ENCODE peak calls at places on chromosomes 6 and 20, in five cellular contexts. Q is H9, K is mesendoderm, C is GM23248, D is endothelial cell of umbilical vein. L is an unnamed sample. For H3K4me1 and H3K79me2, the result is how much of the 10 kb centered on the place peaks cover.

GRCh38 chr6:168366473-168366872 is 46.9 kb upstream of the DACT2 start:
- DNase-seq in C (no peak), D (no peak), Q (no peak), K (no peak), L (no peak)

GRCh38 chr6:33427585-33428218 is 7.8 kb downstream of the SYNGAP1 start:
- DNase-seq in C (peak), D (peak), K (peak), Q (peak), L (peak)

GRCh38 chr6:85015396-85015990 is 251.1 kb upstream of the TBX18 start:
- DNase-seq in K (peak), C (peak), Q (peak), D (peak), L (peak)

GRCh38 chr6:39426057-39426592 is 103.6 kb upstream of the KCNK16 start:
- DNase-seq in C (peak), K (peak), D (peak), Q (no peak), L (peak)

GRCh38 chr6:13397359-13398080 is 69.2 kb upstream of the TBC1D7 start:
- DNase-seq in C (no peak), K (no peak), Q (no peak), D (no peak), L (no peak)

GRCh38 chr6:158737710-158738615 is 81.2 kb downstream of the EZR start:
- DNase-seq in Q (no peak), K (no peak), D (no peak), C (peak), L (no peak)

GRCh38 chr20:21496452-21496851 is 17.4 kb downstream of the NKX2-2 start:
- DNase-seq in C (no peak), D (peak), K (peak), Q (no peak), L (no peak)

GRCh38 chr6:109927052-109927451 is 51.1 kb upstream of the GPR6 start:
- DNase-seq in D (no peak), Q (no peak), K (no peak), C (no peak), L (no peak)

GRCh38 chr6:7173843-7174503 is 66.2 kb downstream of the RREB1 start:
- DNase-seq in C (no peak), K (peak), D (no peak), Q (peak), L (no peak)

GRCh38 chr20:41391587-41392001 is 25.0 kb upstream of the EMILIN3 start:
- DNase-seq in C (no peak), D (no peak), K (peak), Q (no peak), L (no peak)

GRCh38 chr6:160005861-160006540 is 37.1 kb downstream of the IGF2R start:
- DNase-seq in K (no peak), Q (no peak), C (peak), D (peak), L (no peak)

GRCh38 chr6:117167520-117168271 is 97.7 kb upstream of the VGLL2 start:
- DNase-seq in D (no peak), K (peak), Q (peak), C (peak), L (no peak)

GRCh38 chr6:140956567-140957306 is 1176.0 kb upstream of the GJE1 start:
- DNase-seq in D (no peak), Q (no peak), C (peak), K (no peak), L (no peak)

GRCh38 chr6:13846841-13847240 is 32.5 kb upstream of the MCUR1 start:
- DNase-seq in K (peak), Q (peak), C (no peak), D (no peak), L (no peak)

GRCh38 chr6:129667621-129668020 is 42.4 kb downstream of the ARHGAP18 start:
- DNase-seq in K (no peak), Q (no peak), C (peak), D (peak), L (no peak)

GRCh38 chr6:16181429-16182359 is 52.8 kb downstream of the MYLIP start:
- DNase-seq in Q (no peak), K (no peak), D (no peak), C (no peak), L (no peak)

GRCh38 chr6:8080338-8081151 is 16.4 kb upstream of the BLOC1S5 start:
- DNase-seq in D (peak), Q (no peak), K (no peak), C (peak), L (no peak)

GRCh38 chr6:93962566-93962965 is 543.2 kb upstream of the EPHA7 start:
- DNase-seq in C (no peak), Q (no peak), K (peak), D (no peak), L (no peak)

DNA sequence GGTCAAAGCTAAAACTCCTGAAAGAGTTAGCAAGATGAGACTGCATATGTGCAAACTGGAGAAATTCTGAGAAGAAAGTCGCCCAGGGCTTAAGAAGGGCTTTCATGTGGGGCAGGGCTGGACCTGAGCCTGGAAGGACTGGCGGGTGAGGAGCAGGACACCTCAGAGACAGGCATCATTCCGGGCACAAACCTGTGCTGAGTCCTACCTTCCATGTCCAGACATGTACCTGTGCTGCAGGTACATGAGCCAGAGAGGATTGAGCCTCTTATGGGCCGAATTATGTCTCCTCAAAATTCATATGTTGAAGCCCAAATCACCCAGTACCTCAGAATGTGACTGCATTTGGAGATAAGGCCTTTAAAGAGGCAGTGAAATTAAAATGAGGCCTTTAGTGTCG is 171.0 kb downstream of the QRSL1 start:
- DNase-seq in K (no peak), D (no peak), Q (no peak), C (no peak), L (no peak)
- H3K4me2 ChIP-seq in K (no peak), D (no peak), Q (no peak), C (no peak), L (no peak)

DNA sequence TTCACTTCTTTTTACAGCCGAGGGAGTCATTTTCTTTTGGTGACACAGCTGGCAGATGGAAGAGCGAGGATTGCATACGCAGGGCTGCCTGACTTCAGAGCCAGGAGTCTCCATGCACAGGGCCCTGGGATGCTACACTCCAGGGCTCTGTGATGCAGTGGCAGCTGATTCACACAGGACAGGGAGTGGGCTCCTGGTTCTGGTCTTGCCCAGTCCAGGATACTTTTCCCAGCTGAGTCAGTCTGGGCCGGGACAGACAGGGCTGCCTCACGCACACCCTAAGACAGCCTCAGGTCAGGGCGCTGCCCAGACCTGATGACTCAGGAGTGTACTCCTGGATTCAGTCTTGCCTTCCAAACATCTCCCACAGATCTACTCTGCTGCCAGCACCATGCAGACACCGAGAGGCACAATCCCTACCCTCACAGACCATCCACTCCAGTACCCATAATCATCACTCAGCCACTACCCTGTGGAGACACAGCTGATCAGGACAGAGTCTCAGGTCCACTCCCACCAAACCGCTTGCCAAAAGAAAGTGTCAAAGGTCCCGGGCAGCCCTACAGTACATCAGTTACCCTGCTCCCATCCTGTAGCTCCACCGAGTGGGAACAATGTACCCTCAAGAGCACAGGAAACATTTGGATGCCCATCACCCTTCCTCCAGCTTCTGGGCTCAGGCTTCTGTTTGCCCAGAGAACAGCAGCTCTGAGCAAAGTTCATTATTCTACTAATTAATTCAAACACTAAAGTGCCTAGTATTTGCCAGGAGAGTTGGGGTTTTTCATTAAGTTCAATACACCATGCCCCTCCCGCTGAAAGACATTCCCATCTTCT is 11.5 kb downstream of the SDC4 start:
- DNase-seq in D (no peak), Q (no peak), K (no peak), C (peak), L (peak)
- H3K4me1 ChIP-seq in D (under half), Q (under half), K (under half), C (half or more), L (half or more)

GRCh38 chr20:43458422-43458924 is 777 bp downstream of the SRSF6 start:
- DNase-seq in C (no peak), D (peak), Q (peak), K (peak), L (no peak)
- H3K79me2 ChIP-seq in C (half or more), D (under half), Q (under half), K (under half), L (half or more)

GRCh38 chr6:29399525-29399924 is 4.1 kb downstream of the OR12D2 start:
- DNase-seq in D (no peak), Q (no peak), C (no peak), K (no peak), L (no peak)

GRCh38 chr6:29395331-29395730 is at the start of gene OR12D2:
- DNase-seq in K (no peak), C (no peak), Q (no peak), D (no peak), L (no peak)
- H3K4me2 ChIP-seq in K (no peak), C (no peak), Q (no peak), D (no peak), L (no peak)

GRCh38 chr20:17634666-17635319 is 47.2 kb downstream of the RRBP1 start:
- DNase-seq in D (no peak), C (no peak), K (no peak), Q (no peak), L (no peak)
- H3K4me1 ChIP-seq in D (under half), C (under half), K (under half), Q (under half), L (under half)

GRCh38 chr6:108653864-108654402 is 93.2 kb downstream of the FOXO3 start:
- DNase-seq in K (no peak), D (peak), Q (no peak), C (peak), L (no peak)
- H3K79me2 ChIP-seq in K (under half), D (under half), Q (under half), C (half or more), L (half or more)

GRCh38 chr20:44003609-44004008 is 89.0 kb downstream of the TOX2 start:
- DNase-seq in C (no peak), Q (no peak), K (no peak), D (no peak), L (no peak)
- H3K4me2 ChIP-seq in C (no peak), Q (no peak), K (no peak), D (no peak), L (no peak)

GRCh38 chr6:35388772-35389352 is 46.5 kb downstream of the PPARD start:
- DNase-seq in K (no peak), C (no peak), D (no peak), Q (no peak), L (no peak)

GRCh38 chr6:35391240-35391968 is 49.0 kb downstream of the PPARD start:
- DNase-seq in Q (no peak), D (peak), K (no peak), C (peak), L (peak)

GRCh38 chr6:35392111-35392702 is 49.8 kb downstream of the PPARD start:
- DNase-seq in Q (no peak), C (no peak), K (no peak), D (no peak), L (no peak)

GRCh38 chr6:35396991-35397390 is 54.6 kb downstream of the PPARD start:
- DNase-seq in C (peak), Q (no peak), D (no peak), K (no peak), L (no peak)

DNA sequence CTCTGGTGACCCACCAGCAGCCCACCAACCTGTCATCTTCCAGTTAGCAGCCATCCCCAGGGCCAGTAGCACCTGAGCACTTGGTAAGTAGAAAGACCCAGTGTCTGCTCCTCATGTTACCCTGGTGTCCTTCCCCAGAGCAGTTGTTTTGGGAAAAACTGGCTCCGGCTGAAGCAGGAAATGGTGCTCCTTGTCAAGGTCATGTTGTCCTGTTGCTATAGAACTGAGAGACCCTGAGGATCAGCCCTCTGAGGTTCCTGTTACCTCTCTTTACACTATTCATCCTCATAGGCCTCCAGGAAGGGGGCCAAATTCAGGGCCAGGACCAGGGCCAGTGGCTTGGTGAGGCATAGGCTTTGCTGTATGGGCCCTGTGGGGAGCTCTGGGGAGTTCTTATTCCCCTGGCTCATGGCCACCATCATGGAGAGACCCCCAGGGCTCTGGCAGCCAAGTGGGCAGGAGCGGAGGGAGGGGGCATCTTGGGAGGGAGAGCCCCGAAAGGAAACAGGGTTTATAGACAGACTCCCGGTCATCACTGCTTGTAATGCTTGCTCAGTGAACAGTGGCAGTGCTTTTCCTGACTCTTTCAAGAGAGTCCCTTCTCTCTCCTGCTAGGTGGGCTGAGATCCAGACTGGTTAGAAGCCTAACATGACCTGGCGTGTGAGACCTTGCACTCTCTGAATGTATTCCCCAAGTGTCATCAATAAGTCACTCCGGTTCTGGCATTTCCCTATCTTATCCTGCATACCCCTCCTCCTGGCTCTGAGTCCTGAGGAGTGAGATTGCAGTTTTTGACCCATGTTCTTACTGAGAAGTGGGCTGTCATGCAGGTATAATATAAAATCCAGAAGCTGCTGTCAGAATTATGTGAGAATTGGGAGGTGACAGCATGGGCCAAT is 50.7 kb downstream of the PPARD start:
- DNase-seq in D (no peak), C (peak), K (no peak), Q (no peak), L (no peak)
- H3K4me1 ChIP-seq in D (under half), C (half or more), K (under half), Q (under half), L (half or more)

DNA sequence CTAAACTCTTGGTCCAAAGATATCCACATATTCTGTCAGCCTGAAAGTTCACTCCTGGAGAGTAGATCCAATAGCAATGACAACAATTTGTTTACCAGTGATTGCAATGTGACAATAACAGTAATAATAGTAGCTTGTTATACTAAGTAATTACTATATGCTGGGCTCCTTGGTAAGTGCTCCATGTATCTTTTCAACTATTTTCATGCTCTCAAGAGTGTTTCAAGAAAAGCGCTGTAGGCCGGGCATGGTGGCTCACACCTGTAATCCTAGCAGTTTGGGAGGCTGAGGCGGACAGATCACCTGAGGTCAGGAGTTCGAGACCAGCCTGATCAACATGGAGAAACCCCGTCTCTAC is 15.4 kb downstream of the BCL2L1 start:
- DNase-seq in Q (no peak), D (no peak), K (no peak), C (no peak), L (no peak)
- H3K79me2 ChIP-seq in Q (under half), D (half or more), K (under half), C (half or more), L (half or more)

GRCh38 chr20:37697314-37697713 is 3.5 kb downstream of the CTNNBL1 start:
- DNase-seq in Q (no peak), C (no peak), K (no peak), D (no peak), L (no peak)
- H3K4me2 ChIP-seq in Q (no peak), C (no peak), K (no peak), D (no peak), L (no peak)